ENCODE peak calls at places on chromosomes 6 and 20, in eight cellular contexts. T, N, O, K, P, Y, C and W are unnamed samples.

GRCh38 chr6:52609968-52610367 is 33.1 kb upstream of the TRAM2 start:
- DNase-seq in K (no peak), N (no peak), Y (peak), O (no peak), T (no peak), P (no peak), C (no peak), W (no peak)

GRCh38 chr20:19249515-19249914 is 37.1 kb downstream of the SLC24A3 start:
- DNase-seq in C (no peak), T (no peak), Y (peak), P (peak), O (peak), N (no peak), K (no peak), W (no peak)

GRCh38 chr6:39362487-39362865 is 40.0 kb upstream of the KCNK16 start:
- DNase-seq in Y (no peak), O (peak), N (peak), T (no peak), C (no peak), K (peak), P (no peak), W (no peak)

GRCh38 chr20:63025534-63026331 is 19.0 kb upstream of the BHLHE23 start:
- DNase-seq in Y (no peak), O (peak), K (no peak), N (peak), C (no peak), P (peak), T (no peak), W (no peak)

GRCh38 chr20:24836041-24836533 is 113.0 kb upstream of the CST7 start:
- DNase-seq in N (no peak), C (no peak), K (no peak), P (no peak), Y (no peak), T (no peak), O (no peak), W (no peak)

GRCh38 chr20:49690899-49691620 is 22.6 kb downstream of the B4GALT5 start:
- DNase-seq in P (peak), K (peak), Y (no peak), C (no peak), T (no peak), O (peak), N (no peak), W (no peak)

GRCh38 chr6:56244528-56245253 is 2.7 kb downstream of the COL21A1 start:
- DNase-seq in T (no peak), Y (no peak), P (no peak), K (no peak), C (no peak), O (no peak), N (no peak), W (no peak)

GRCh38 chr6:12393100-12393499 is 102.9 kb downstream of the EDN1 start:
- DNase-seq in O (no peak), T (no peak), C (no peak), Y (no peak), K (no peak), P (no peak), N (no peak), W (no peak)

GRCh38 chr6:16635810-16636602 is 125.3 kb downstream of the ATXN1 start:
- DNase-seq in P (peak), T (no peak), O (peak), K (no peak), C (no peak), Y (no peak), N (no peak), W (no peak)

GRCh38 chr6:106534564-106534982 is 94.7 kb downstream of the RTN4IP1 start:
- DNase-seq in Y (no peak), K (no peak), T (no peak), P (no peak), N (no peak), C (no peak), O (no peak), W (no peak)

GRCh38 chr6:18022398-18023231 is 35.2 kb upstream of the KIF13A start:
- DNase-seq in N (no peak), O (peak), C (no peak), K (no peak), Y (no peak), P (peak), T (peak), W (no peak)

GRCh38 chr6:157380458-157380778 is 572 bp upstream of the ZDHHC14 start:
- DNase-seq in O (no peak), C (no peak), T (no peak), P (no peak), Y (no peak), N (no peak), K (peak), W (no peak)

GRCh38 chr6:46704562-46704961 is 16.9 kb downstream of the TDRD6 start:
- DNase-seq in P (peak), T (no peak), C (no peak), N (peak), Y (no peak), O (peak), K (peak), W (no peak)
- TF ChIP-seq CTCF in P (no peak), T (no peak), C (no peak), N (peak), Y (no peak), O (peak), K (peak), W (no peak)

DNA sequence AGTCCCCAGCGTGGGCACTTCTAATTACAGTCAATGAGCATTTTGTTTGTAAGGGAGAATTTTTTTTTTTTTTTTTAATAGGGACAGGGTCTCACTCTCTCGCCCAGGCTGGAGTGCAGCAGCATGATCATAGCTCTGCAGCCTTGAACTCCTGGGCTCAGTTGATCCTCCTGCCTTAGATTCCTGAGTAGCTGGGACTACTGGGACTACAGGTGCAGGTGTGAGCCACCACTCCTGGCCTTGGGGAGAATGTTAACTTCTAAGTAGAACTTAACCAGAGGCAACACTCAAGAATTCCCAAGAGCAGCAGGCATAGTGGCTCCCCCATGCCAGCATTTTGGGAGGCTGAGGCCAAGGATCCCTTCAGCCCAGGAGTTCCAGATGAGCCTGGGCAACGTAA is 52.9 kb upstream of the ZNF217 start:
- DNase-seq in T (no peak), K (no peak), C (no peak), P (no peak), O (no peak), N (no peak), Y (no peak), W (no peak)
- TF ChIP-seq CTCF in T (no peak), K (no peak), C (no peak), P (no peak), O (no peak), N (no peak), Y (no peak), W (no peak)

GRCh38 chr6:14283600-14284235 is 166.1 kb downstream of the CD83 start:
- DNase-seq in O (no peak), N (peak), P (no peak), Y (no peak), K (no peak), T (no peak), C (no peak), W (no peak)
- TF ChIP-seq CTCF in O (peak), N (peak), P (no peak), Y (no peak), K (no peak), T (peak), C (no peak), W (no peak)

GRCh38 chr6:2745246-2745645 is 5.5 kb downstream of the MYLK4 start:
- DNase-seq in T (no peak), K (no peak), O (no peak), P (no peak), N (no peak), C (no peak), Y (no peak), W (no peak)

GRCh38 chr6:2744778-2745177 is 5.9 kb downstream of the MYLK4 start:
- DNase-seq in T (no peak), Y (no peak), P (no peak), O (no peak), K (no peak), N (no peak), C (no peak), W (no peak)

GRCh38 chr6:2743280-2744205 is 7.2 kb downstream of the MYLK4 start:
- DNase-seq in C (no peak), T (no peak), Y (no peak), K (no peak), P (no peak), O (no peak), N (no peak), W (no peak)

GRCh38 chr6:2746557-2747061 is 4.1 kb downstream of the MYLK4 start:
- DNase-seq in K (no peak), P (no peak), C (no peak), O (no peak), Y (no peak), T (no peak), N (no peak), W (no peak)

GRCh38 chr6:2744206-2744771 is 6.4 kb downstream of the MYLK4 start:
- DNase-seq in Y (no peak), P (no peak), C (no peak), O (peak), N (no peak), T (no peak), K (no peak), W (no peak)
- TF ChIP-seq CTCF in Y (no peak), P (peak), C (no peak), O (peak), N (peak), T (peak), K (peak), W (no peak)

GRCh38 chr6:6711832-6712231 is 123.3 kb downstream of the LY86 start:
- DNase-seq in N (no peak), K (no peak), P (no peak), T (no peak), Y (no peak), O (no peak), C (no peak), W (no peak)

GRCh38 chr6:6714498-6715360 is 126.2 kb downstream of the LY86 start:
- DNase-seq in P (no peak), K (no peak), O (no peak), N (peak), C (no peak), T (no peak), Y (no peak), W (no peak)

GRCh38 chr6:6713660-6714446 is 125.3 kb downstream of the LY86 start:
- DNase-seq in Y (no peak), P (peak), C (no peak), T (no peak), O (peak), K (no peak), N (no peak), W (no peak)

GRCh38 chr6:6712979-6713514 is 124.5 kb downstream of the LY86 start:
- DNase-seq in K (no peak), Y (no peak), N (no peak), O (no peak), T (no peak), C (no peak), P (no peak), W (no peak)

DNA sequence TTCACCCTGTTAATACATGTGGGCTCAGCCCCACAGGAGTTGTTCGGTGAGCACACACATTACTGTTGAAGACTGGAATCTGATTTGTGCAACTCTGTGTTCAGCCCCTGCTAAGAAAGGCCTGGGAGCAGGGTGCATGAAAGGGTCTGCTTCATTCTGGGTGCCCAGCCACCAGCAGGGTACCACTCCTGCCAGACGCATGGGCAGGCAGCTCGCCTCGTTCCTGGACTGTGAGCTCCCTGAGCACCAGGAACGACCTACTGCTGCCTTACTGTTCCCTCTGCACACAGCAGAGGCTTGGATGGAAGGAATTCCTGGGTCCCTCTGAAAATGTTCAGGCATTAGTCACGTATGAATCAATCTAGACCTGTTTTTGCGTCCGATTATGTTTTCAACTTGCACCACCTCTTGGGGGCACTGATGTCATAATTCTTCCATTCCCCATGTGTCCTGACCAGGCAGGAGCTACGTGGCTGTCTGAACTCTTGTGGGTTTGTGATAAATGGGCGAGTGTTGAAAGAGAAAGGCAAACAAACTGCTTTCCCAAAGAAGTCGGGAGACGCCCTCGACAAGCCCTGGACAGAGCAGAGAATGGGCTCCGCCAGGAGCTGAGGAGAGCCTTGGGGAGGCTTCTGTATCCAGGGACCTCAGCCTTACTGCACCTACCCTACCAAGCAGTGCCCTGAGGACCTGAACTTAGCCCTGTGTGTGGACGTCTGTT is 123.9 kb downstream of the LY86 start:
- DNase-seq in T (no peak), N (no peak), P (peak), O (peak), K (peak), C (no peak), Y (peak), W (no peak)
- TF ChIP-seq CTCF in T (no peak), N (no peak), P (peak), O (peak), K (no peak), C (no peak), Y (no peak), W (no peak)

GRCh38 chr20:31721408-31722332 is 998 bp downstream of the BCL2L1 start:
- DNase-seq in P (no peak), C (no peak), N (no peak), T (no peak), O (peak), K (no peak), Y (peak), W (no peak)

GRCh38 chr20:31718952-31719643 is 3.6 kb downstream of the BCL2L1 start:
- DNase-seq in C (no peak), O (peak), P (no peak), N (peak), Y (peak), T (no peak), K (peak), W (peak)

GRCh38 chr20:31719644-31720485 is 2.8 kb downstream of the BCL2L1 start:
- DNase-seq in C (no peak), O (peak), P (peak), N (no peak), Y (peak), T (no peak), K (peak), W (no peak)

GRCh38 chr20:31722388-31723281 is at the start of gene BCL2L1:
- DNase-seq in T (peak), N (peak), P (peak), C (peak), O (peak), Y (peak), K (peak), W (peak)

DNA sequence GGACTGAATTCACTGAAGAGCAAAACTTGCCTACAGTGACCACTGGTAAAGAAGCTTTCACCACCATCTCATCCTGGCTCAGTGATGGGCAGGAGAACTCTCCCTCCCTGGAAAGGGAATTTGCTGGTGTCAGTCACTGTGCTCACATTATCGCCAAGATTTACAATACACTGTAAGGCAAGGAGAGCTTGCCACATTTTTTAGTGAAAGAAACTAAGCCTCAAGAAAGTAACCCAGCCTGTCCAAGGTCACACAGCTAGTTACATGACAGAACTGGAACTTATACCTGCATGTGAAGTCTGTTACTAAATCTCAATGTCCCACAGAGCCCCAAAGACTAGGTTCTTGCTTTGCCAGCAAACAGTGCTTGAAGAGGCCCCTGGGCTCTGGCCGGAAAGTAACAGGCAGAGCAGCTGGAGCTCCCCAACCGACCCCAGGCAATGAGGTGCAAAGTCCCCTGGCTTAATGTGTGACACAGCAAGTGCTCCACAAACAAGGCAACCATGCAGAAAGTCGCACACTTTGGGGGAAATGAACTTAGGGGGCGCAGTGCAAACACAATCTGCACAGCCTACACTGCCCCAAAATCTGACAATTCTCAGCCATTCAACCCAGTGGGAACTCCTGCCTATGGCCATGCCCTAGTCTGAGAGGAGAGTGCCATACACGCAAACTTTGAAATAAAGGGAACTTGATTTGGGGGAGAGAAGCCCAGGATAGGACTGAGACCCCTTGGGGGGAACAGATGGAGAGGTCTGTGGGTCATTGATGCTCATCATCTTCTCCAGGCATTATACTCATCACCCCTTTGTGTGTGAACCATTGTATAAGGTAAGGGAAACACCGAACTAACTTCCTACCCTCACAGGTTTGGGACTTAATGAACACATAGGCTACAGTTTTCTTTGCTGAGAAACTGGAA is 1.9 kb downstream of the BCL2L1 start:
- DNase-seq in N (no peak), K (no peak), P (no peak), C (no peak), T (no peak), O (peak), Y (peak), W (no peak)
- TF ChIP-seq CTCF in N (peak), K (no peak), P (peak), C (no peak), T (no peak), O (no peak), Y (no peak), W (no peak)

GRCh38 chr6:29681811-29682210 is 859 bp upstream of the ZFP57 start:
- DNase-seq in Y (no peak), O (no peak), P (no peak), C (no peak), K (no peak), T (no peak), N (no peak), W (no peak)

GRCh38 chr6:29680904-29681303 is at the start of gene ZFP57:
- DNase-seq in O (no peak), P (no peak), T (no peak), Y (no peak), C (no peak), K (no peak), N (no peak), W (no peak)

GRCh38 chr6:29679962-29680361 is 990 bp downstream of the ZFP57 start:
- DNase-seq in Y (no peak), N (no peak), T (no peak), P (no peak), C (no peak), K (no peak), O (no peak), W (no peak)

GRCh38 chr6:29680416-29680815 is 536 bp downstream of the ZFP57 start:
- DNase-seq in Y (no peak), K (no peak), C (no peak), O (no peak), T (no peak), N (no peak), P (no peak), W (no peak)

DNA sequence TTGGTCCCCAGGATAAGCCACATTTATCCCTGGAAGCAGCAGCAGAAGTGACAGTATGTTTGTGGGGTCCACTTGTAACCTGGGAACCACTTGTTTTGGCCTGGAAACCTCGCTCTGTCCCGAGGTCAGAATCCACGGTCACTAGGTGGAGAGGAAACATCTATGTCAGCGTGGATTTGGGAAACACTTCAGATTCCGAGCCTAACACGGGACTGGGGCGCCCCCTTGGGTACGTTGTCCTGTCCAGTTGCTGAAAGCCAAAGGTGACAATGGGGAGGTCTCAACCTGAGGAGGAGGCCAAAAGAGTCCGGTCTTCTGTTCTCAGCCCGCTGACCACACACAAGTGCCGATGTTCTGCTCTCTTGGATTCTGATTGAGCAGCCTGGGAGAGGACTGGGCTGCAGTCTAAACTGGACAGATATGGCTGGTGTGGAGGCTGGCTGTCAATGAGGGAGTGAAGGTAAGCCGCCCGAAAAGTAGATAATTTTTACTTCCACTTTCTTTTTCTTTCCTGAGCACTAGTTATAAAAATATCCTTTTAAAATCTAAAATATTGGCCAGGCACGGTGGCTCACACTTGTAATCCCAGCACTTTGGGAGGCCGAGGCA is 4.9 kb upstream of the ZFP57 start:
- DNase-seq in T (no peak), C (no peak), K (peak), P (no peak), N (peak), O (no peak), Y (no peak), W (no peak)
- TF ChIP-seq CTCF in T (no peak), C (no peak), K (no peak), P (no peak), N (peak), O (peak), Y (no peak), W (no peak)